ENCODE peak calls at places on chromosomes 6 and 20, in seven cellular contexts. W is sigmoid colon, T is AG04450, C is gastrocnemius medialis, V is endodermal cell, Z is fibroblast of lung, N is BJ. M is an unnamed sample.

GRCh38 chr6:13187692-13188091 is 140.6 kb downstream of the TBC1D7 start:
- DNase-seq in N (no peak), W (no peak), T (no peak), Z (no peak), C (no peak), V (no peak), M (no peak)

GRCh38 chr6:33933101-33933500 is 129.3 kb upstream of the MLN start:
- DNase-seq in T (no peak), N (no peak), Z (no peak), C (no peak), W (no peak), V (no peak), M (no peak)

GRCh38 chr6:35984701-35985100 is 39.7 kb downstream of the SLC26A8 start:
- DNase-seq in W (no peak), C (no peak), V (no peak), Z (no peak), N (no peak), T (no peak), M (no peak)

GRCh38 chr6:28769626-28770402 is 154.0 kb downstream of the TRIM27 start:
- DNase-seq in V (peak; percentile 85), C (no peak), T (no peak), Z (peak; percentile 51), N (no peak), W (no peak), M (peak; percentile 49)

GRCh38 chr6:35238843-35239289 is 20.7 kb upstream of the ZNF76 start:
- DNase-seq in N (no peak), Z (no peak), V (peak; percentile 94), T (no peak), C (no peak), W (peak; percentile 85), M (no peak)

GRCh38 chr6:83536034-83536646 is 23.8 kb downstream of the PRSS35 start:
- DNase-seq in T (no peak), W (no peak), Z (peak; percentile 25), N (no peak), V (peak; percentile 91), C (no peak), M (peak; percentile 49)

GRCh38 chr6:113734886-113735481 is 122.2 kb upstream of the MARCKS start:
- DNase-seq in W (no peak), T (no peak), C (no peak), Z (peak; percentile 68), V (no peak), N (no peak), M (peak; percentile 44)

GRCh38 chr6:76886900-76887299 is 576.4 kb downstream of the HTR1B start:
- DNase-seq in N (no peak), T (no peak), W (no peak), Z (no peak), C (no peak), V (no peak), M (no peak)

GRCh38 chr6:159608961-159609673 is 83.9 kb downstream of the SOD2 start:
- DNase-seq in W (no peak), V (peak; percentile 85), T (no peak), Z (peak; percentile 37), N (no peak), C (no peak), M (peak; percentile 43)

GRCh38 chr6:157995458-157995857 is 13.8 kb downstream of the SYNJ2 start:
- DNase-seq in Z (no peak), W (no peak), T (no peak), C (no peak), V (no peak), N (no peak), M (no peak)

GRCh38 chr20:47038581-47039560 is 144.2 kb downstream of the EYA2 start:
- DNase-seq in W (no peak), V (no peak), T (no peak), C (peak; percentile 26), Z (no peak), N (no peak), M (peak; percentile 42)

GRCh38 chr6:128731249-128732165 is 151.4 kb upstream of the LAMA2 start:
- DNase-seq in V (peak; percentile 64), N (no peak), C (no peak), W (no peak), Z (peak; percentile 39), T (peak; percentile 27), M (peak; percentile 65)

GRCh38 chr20:1526310-1526709 is 31.2 kb downstream of the SIRPD start:
- DNase-seq in W (no peak), Z (no peak), T (no peak), C (no peak), N (no peak), V (no peak), M (no peak)

GRCh38 chr20:63682384-63683139 is 13.9 kb upstream of the TNFRSF6B start:
- DNase-seq in T (peak; percentile 91), W (peak; percentile 92), N (peak; percentile 92), Z (peak; percentile 99), V (no peak), C (peak; percentile 65), M (peak; percentile 97)

GRCh38 chr6:160679402-160679769 is 15.3 kb upstream of the LPA start:
- DNase-seq in W (no peak), V (peak; percentile 81), T (no peak), N (no peak), C (no peak), Z (no peak), M (no peak)

GRCh38 chr6:106080106-106081095 is 5.7 kb upstream of the PRDM1 start:
- DNase-seq in Z (no peak), W (no peak), N (no peak), V (peak; percentile 80), C (no peak), T (no peak), M (no peak)

GRCh38 chr6:41718828-41719227 is 16.6 kb downstream of the TFEB start:
- DNase-seq in Z (no peak), W (no peak), N (no peak), V (no peak), T (no peak), C (no peak), M (no peak)

DNA sequence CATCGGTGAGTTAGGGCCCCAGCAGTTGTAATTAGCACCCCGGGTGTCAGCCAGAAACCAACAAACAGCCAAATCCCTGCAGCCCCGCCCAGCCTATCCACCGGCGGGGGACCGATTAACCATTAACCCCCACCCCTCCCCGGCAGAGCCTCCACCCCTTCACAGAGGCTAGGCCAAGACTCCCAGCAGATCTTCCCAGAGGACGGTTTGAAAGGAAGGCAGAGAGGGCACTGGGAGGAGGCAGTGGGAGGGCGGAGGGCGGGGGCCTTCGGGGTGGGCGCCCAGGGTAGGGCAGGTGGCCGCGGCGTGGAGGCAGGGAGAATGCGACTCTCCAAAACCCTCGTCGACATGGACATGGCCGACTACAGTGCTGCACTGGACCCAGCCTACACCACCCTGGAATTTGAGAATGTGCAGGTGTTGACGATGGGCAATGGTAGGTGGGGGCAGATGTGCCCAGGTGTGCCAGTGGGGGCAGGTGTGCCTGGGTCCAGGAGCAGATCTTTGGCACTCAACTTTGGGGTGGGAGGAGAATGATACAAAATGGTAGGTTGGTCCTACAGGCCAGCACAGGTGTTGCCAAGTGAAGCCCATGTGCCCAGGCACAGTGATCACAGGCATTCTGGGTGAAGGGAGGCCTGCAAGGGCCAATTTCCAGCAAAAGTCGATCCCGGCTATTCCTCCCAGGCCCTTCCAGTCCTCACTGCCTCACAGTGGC is 45.7 kb downstream of the HNF4A start:
- DNase-seq in Z (no peak), W (no peak), N (no peak), C (no peak), T (no peak), V (peak; percentile 55), M (no peak)
- H3K4me3 ChIP-seq in Z (no peak overlapping the region), W (no peak overlapping the region), N (no peak overlapping the region), C (no peak overlapping the region), T (no peak overlapping the region), V (no peak overlapping the region), M (no peak overlapping the region)

DNA sequence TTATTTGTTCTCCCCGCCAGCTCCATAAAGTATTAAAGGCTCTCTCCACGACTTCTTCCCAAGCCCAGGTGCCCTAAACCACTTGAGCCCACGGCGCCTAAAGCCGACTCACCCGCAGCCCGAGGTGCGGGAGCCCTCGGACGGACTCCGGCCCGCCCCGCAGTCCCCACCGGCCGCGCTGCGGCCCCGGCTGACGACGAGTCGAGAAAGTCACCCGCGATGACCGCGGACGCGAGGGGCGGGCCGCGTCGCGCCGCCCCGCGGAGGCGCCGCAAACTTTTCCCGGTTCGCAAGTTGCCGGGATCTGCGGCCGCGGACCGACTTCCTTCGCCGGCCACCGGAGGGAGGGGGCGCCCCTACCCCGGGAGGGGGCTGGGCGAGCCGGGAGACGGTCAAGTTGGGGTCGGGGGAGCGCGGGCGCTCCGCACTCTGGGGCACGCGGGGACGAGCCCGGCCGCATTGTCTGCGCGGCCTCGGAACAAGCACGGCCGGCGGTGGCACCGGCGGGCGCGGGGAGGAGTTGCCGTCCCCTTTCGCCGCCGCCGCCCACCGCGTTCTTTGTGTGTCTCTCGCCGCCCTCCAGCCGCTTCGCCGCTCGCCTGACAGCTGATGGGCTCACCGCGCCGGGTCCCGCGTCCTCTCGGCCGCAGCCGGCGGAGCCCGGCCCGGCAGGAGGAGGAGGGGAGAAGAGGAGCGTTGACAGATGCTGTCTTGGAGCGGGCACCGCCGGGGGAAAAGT is 131.5 kb downstream of the OGFRL1 start:
- DNase-seq in C (peak; percentile 71), W (peak; percentile 77), N (no peak), Z (peak; percentile 46), V (no peak), T (no peak), M (peak; percentile 49)
- TF ChIP-seq CTCF in C (peak; percentile 40), W (peak; percentile 31), N (peak; percentile 13), Z (peak; percentile 23), V (peak; percentile 46), T (no peak), M (no peak)

GRCh38 chr20:35092524-35093244 is at the start of gene TRPC4AP:
- DNase-seq in W (peak; percentile 93), V (peak; percentile 95), N (peak; percentile 44), Z (peak; percentile 83), T (peak; percentile 65), C (peak; percentile 87), M (peak; percentile 83)
- H3K4me3 ChIP-seq in W (peak within 1 kb of the TSS; percentile 83), V (peak within 1 kb of the TSS; percentile 98), N (peak within 1 kb of the TSS; percentile 88), Z (peak within 1 kb of the TSS; percentile 97), T (peak within 1 kb of the TSS; percentile 93), C (peak within 1 kb of the TSS; percentile 95), M (peak within 1 kb of the TSS; percentile 91)

DNA sequence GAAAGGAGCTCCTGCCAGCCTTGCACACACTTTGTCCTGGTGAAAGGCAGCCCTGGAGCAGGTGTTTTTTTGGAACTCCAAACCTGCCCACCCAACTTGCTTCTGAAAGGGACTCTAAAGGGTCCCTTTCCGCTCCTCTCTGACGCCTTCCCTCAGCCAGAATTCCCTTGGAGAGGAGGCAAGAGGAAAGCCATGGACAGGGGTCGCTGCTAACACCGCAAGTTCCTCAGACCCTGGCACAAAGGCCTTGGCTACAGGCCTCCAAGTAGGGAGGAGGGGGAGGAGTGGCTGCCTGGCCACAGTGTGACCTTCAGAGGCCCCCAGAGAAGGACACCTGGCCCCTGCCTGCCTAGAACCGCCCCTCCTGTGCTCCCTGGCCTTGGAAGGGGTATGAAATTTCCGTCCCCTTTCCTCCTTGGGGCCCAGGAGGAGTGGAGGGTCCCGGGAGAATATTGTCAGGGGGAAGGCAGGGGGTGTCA is 2.6 kb downstream of the VEGFA start:
- DNase-seq in V (peak; percentile 86), C (peak; percentile 80), T (no peak), N (no peak), Z (peak; percentile 22), W (peak; percentile 69), M (no peak)
- TF ChIP-seq CTCF in V (peak; percentile 48), C (no peak), T (peak; percentile 21), N (peak; percentile 22), Z (no peak), W (no peak), M (peak; percentile 22)

GRCh38 chr6:108366236-108366635 is 71.4 kb downstream of the AFG1L start:
- DNase-seq in Z (no peak), C (no peak), T (no peak), W (no peak), N (no peak), V (no peak), M (no peak)
- H3K4me3 ChIP-seq in Z (no peak overlapping the region), C (no peak overlapping the region), T (no peak overlapping the region), W (no peak overlapping the region), N (no peak overlapping the region), V (no peak overlapping the region), M (no peak overlapping the region)

M was measured in AG10803.